ENCODE peak calls at places on chromosomes 2 and 18, in six cellular contexts. D is transverse colon, F is ovary, R is tibial nerve, Y is sigmoid colon, E is upper lobe of left lung. M is an unnamed sample.

GRCh38 chr2:132582360-132582759 is 87.6 kb downstream of the LYPD1 start:
- DNase-seq in D (no peak), F (no peak), R (no peak), Y (no peak), E (no peak), M (no peak)

GRCh38 chr18:23648456-23648855 is 14.3 kb downstream of the ANKRD29 start:
- DNase-seq in D (no peak), F (no peak), R (no peak), Y (no peak), E (no peak), M (no peak)

GRCh38 chr2:25955869-25956535 is 26.3 kb downstream of the KIF3C start:
- DNase-seq in D (no peak), F (no peak), R (no peak), Y (no peak), E (no peak), M (no peak)

GRCh38 chr2:233563663-233564430 is 2.7 kb downstream of the USP40 start:
- DNase-seq in D (no peak), F (no peak), R (no peak), Y (no peak), E (no peak), M (no peak)

GRCh38 chr18:29660777-29661176 is 1381.8 kb downstream of the DSC3 start:
- DNase-seq in D (no peak), F (no peak), R (no peak), Y (no peak), E (no peak), M (no peak)

GRCh38 chr2:72576861-72577260 is 249.0 kb downstream of the EXOC6B start:
- DNase-seq in D (no peak), F (no peak), R (no peak), Y (no peak), E (no peak), M (no peak)

GRCh38 chr18:47883771-47884413 is 46.6 kb downstream of the SMAD2 start:
- DNase-seq in D (no peak), F (no peak), R (no peak), Y (no peak), E (no peak), M (no peak)

GRCh38 chr2:138201326-138201725 is 237.1 kb downstream of the HNMT start:
- DNase-seq in D (no peak), F (no peak), R (no peak), Y (no peak), E (no peak), M (no peak)

GRCh38 chr2:190466819-190467444 is 58.8 kb downstream of the MFSD6 start:
- DNase-seq in D (no peak), F (no peak), R (no peak), Y (no peak), E (no peak), M (no peak)

GRCh38 chr18:820591-821170 is 8.6 kb upstream of the YES1 start:
- DNase-seq in D (no peak), F (no peak), R (no peak), Y (no peak), E (no peak), M (no peak)

GRCh38 chr18:62682396-62682795 is 32.9 kb upstream of the PHLPP1 start:
- DNase-seq in D (no peak), F (no peak), R (no peak), Y (no peak), E (no peak), M (no peak)

GRCh38 chr2:239601880-239602279 is 201.1 kb upstream of the HDAC4 start:
- DNase-seq in D (no peak), F (no peak), R (no peak), Y (no peak), E (peak), M (peak)

GRCh38 chr18:23365602-23366001 is 87.5 kb upstream of the RIOK3 start:
- DNase-seq in D (no peak), F (no peak), R (no peak), Y (no peak), E (no peak), M (no peak)

GRCh38 chr18:48600046-48600745 is 61.4 kb downstream of the CTIF start:
- DNase-seq in D (no peak), F (no peak), R (no peak), Y (no peak), E (no peak), M (no peak)

GRCh38 chr2:119696005-119696404 is 17.0 kb downstream of the TMEM177 start:
- DNase-seq in D (no peak), F (no peak), R (no peak), Y (no peak), E (no peak), M (no peak)

GRCh38 chr18:79399275-79400081 is 3.7 kb downstream of the NFATC1 start:
- DNase-seq in D (no peak), F (no peak), R (no peak), Y (peak), E (peak), M (no peak)

GRCh38 chr2:112692914-112693313 is 27.9 kb upstream of the NT5DC4 start:
- DNase-seq in D (no peak), F (no peak), R (no peak), Y (peak), E (no peak), M (peak)

GRCh38 chr2:182103531-182103930 is 117.9 kb downstream of the PPP1R1C start:
- DNase-seq in D (no peak), F (no peak), R (no peak), Y (no peak), E (no peak), M (no peak)

GRCh38 chr2:239396881-239397681 is 3.7 kb downstream of the HDAC4 start:
- DNase-seq in D (peak), F (no peak), R (no peak), Y (peak), E (no peak), M (no peak)

GRCh38 chr2:163528640-163529217 is 207.1 kb downstream of the FIGN start:
- DNase-seq in D (no peak), F (no peak), R (no peak), Y (no peak), E (no peak), M (no peak)

GRCh38 chr2:20972110-20972509 is 71.8 kb downstream of the APOB start:
- DNase-seq in D (no peak), F (no peak), R (no peak), Y (peak), E (no peak), M (no peak)

GRCh38 chr2:133287709-133288108 is 280.6 kb downstream of the NCKAP5 start:
- DNase-seq in D (no peak), F (no peak), R (no peak), Y (no peak), E (no peak), M (no peak)

GRCh38 chr2:200302940-200303727 is 3.4 kb upstream of the SPATS2L start:
- DNase-seq in D (no peak), F (no peak), R (no peak), Y (no peak), E (no peak), M (no peak)

GRCh38 chr2:152718909-152719645 is 657 bp downstream of the ARL6IP6 start:
- DNase-seq in D (peak), F (no peak), R (no peak), Y (peak), E (no peak), M (no peak)

GRCh38 chr18:3538456-3538855 is 88.5 kb downstream of the TGIF1 start:
- DNase-seq in D (no peak), F (no peak), R (no peak), Y (no peak), E (no peak), M (no peak)

GRCh38 chr2:128315122-128315828 is 3.4 kb downstream of the HS6ST1 start:
- DNase-seq in D (no peak), F (no peak), R (peak), Y (no peak), E (peak), M (peak)

GRCh38 chr2:96404446-96405373 is 69.1 kb downstream of the NCAPH start:
- DNase-seq in D (peak), F (no peak), R (no peak), Y (no peak), E (peak), M (no peak)

GRCh38 chr18:7809978-7810377 is 242.9 kb downstream of the PTPRM start:
- DNase-seq in D (no peak), F (no peak), R (no peak), Y (no peak), E (no peak), M (no peak)

GRCh38 chr18:7808992-7809391 is 241.9 kb downstream of the PTPRM start:
- DNase-seq in D (no peak), F (no peak), R (no peak), Y (no peak), E (no peak), M (no peak)

GRCh38 chr18:7809455-7809854 is 242.3 kb downstream of the PTPRM start:
- DNase-seq in D (no peak), F (no peak), R (no peak), Y (no peak), E (no peak), M (no peak)

GRCh38 chr18:7805880-7806279 is 238.8 kb downstream of the PTPRM start:
- DNase-seq in D (no peak), F (no peak), R (no peak), Y (no peak), E (no peak), M (no peak)

GRCh38 chr18:7808054-7808453 is 240.9 kb downstream of the PTPRM start:
- DNase-seq in D (no peak), F (no peak), R (no peak), Y (no peak), E (no peak), M (no peak)
- TF ChIP-seq EP300 in D (no peak), F (no peak), R (no peak), Y (no peak), E (no peak), M (no peak)

GRCh38 chr18:76521367-76521766 is 26.3 kb upstream of the ZNF516 start:
- DNase-seq in D (no peak), F (no peak), R (no peak), Y (no peak), E (no peak), M (no peak)

GRCh38 chr18:76518073-76518472 is 23.0 kb upstream of the ZNF516 start:
- DNase-seq in D (no peak), F (no peak), R (no peak), Y (no peak), E (no peak), M (no peak)

GRCh38 chr18:76519156-76519549 is 24.1 kb upstream of the ZNF516 start:
- DNase-seq in D (no peak), F (peak), R (no peak), Y (no peak), E (no peak), M (no peak)

GRCh38 chr18:76522104-76522503 is 27.1 kb upstream of the ZNF516 start:
- DNase-seq in D (no peak), F (peak), R (no peak), Y (no peak), E (no peak), M (no peak)

GRCh38 chr18:76518543-76519155 is 23.6 kb upstream of the ZNF516 start:
- DNase-seq in D (peak), F (peak), R (peak), Y (no peak), E (peak), M (peak)
- TF ChIP-seq CTCF in D (no peak), F (no peak), R (no peak), Y (no peak), E (no peak), M (no peak)

GRCh38 chr2:215808996-215809395 is 204.4 kb downstream of the MREG start:
- DNase-seq in D (no peak), F (no peak), R (no peak), Y (no peak), E (no peak), M (no peak)

GRCh38 chr2:215805493-215805892 is 207.9 kb downstream of the MREG start:
- DNase-seq in D (no peak), F (no peak), R (no peak), Y (no peak), E (no peak), M (no peak)

GRCh38 chr2:215811409-215812355 is 201.7 kb downstream of the MREG start:
- DNase-seq in D (no peak), F (no peak), R (no peak), Y (no peak), E (no peak), M (no peak)

GRCh38 chr2:215811003-215811402 is 202.3 kb downstream of the MREG start:
- DNase-seq in D (no peak), F (no peak), R (no peak), Y (no peak), E (no peak), M (no peak)

GRCh38 chr2:215808194-215808593 is 205.2 kb downstream of the MREG start:
- DNase-seq in D (no peak), F (no peak), R (no peak), Y (no peak), E (no peak), M (no peak)
- TF ChIP-seq EP300 in D (no peak), F (no peak), R (no peak), Y (no peak), E (no peak), M (no peak)

GRCh38 chr2:237623428-237624403 is 3.7 kb upstream of the LRRFIP1 start:
- DNase-seq in D (no peak), F (no peak), R (no peak), Y (no peak), E (no peak), M (no peak)

GRCh38 chr2:237626813-237627451 is 455 bp upstream of the LRRFIP1 start:
- DNase-seq in D (peak), F (peak), R (no peak), Y (no peak), E (peak), M (no peak)

GRCh38 chr2:237625777-237626176 is 1.6 kb upstream of the LRRFIP1 start:
- DNase-seq in D (no peak), F (no peak), R (no peak), Y (no peak), E (no peak), M (no peak)

GRCh38 chr2:237625216-237625705 is 2.1 kb upstream of the LRRFIP1 start:
- DNase-seq in D (peak), F (no peak), R (no peak), Y (peak), E (no peak), M (no peak)

GRCh38 chr2:237624565-237624964 is 2.8 kb upstream of the LRRFIP1 start:
- DNase-seq in D (no peak), F (no peak), R (no peak), Y (no peak), E (no peak), M (no peak)
- TF ChIP-seq CTCF in D (no peak), F (no peak), R (no peak), Y (no peak), E (no peak), M (no peak)

DNA sequence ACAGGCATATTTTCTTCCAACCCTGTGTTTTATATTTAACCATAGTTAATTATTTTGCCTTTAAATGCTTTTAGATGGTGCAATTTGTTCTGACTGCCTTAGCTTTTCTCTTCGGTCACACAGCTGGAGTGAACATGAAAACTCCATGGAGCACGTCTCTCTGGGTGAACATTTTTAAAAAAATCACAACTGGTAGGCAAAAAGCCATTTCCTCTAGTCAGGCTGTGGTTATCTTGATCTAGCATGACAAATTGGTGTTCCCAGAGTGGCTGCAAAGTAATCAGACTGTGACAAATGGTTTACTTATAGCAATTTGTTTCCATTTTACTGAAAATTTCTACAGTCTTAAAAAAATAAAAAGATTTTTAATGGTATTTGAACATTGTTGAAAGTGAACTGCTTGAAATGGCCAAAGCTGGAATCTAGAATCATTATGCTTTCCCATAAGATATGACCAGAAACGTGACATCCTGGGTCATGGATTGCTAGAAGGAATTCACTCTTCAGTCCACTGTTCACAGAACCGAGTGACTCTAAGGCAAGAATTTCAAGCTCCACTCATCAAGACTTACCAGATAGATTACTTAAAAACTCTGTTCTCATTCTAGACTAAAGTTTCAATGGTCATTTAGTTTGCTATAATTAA is 703.6 kb downstream of the CPS1 start:
- DNase-seq in D (no peak), F (no peak), R (no peak), Y (no peak), E (no peak), M (no peak)
- TF ChIP-seq EP300 in D (no peak), F (no peak), R (no peak), Y (no peak), E (no peak), M (no peak)

GRCh38 chr2:155372969-155373368 is 674.5 kb downstream of the KCNJ3 start:
- DNase-seq in D (no peak), F (no peak), R (no peak), Y (no peak), E (no peak), M (no peak)
- TF ChIP-seq CTCF in D (no peak), F (no peak), R (peak), Y (no peak), E (no peak), M (no peak)

DNA sequence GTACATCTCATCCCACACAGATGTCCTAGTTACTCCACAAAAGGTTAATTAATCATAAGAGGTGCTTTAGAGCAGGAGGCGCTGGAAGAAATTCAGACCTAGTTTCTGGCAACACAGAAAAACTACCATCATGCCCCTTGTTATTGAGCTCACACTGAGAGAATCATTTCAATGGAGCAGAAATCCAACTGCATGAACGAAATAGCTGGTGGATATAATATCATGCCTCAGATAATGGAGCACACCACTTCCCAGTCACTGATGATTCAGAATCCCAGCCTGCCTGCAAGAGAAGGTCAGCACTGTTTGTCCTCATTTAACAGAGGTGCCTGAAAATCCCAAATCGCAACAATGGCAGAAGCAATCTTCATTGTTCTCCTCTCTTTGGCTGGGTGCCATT is 125.8 kb upstream of the CREB1 start:
- DNase-seq in D (no peak), F (no peak), R (no peak), Y (no peak), E (no peak), M (no peak)
- TF ChIP-seq EP300 in D (no peak), F (no peak), R (no peak), Y (no peak), E (no peak), M (no peak)

GRCh38 chr2:111670776-111671175 is 213.2 kb downstream of the ANAPC1 start:
- DNase-seq in D (no peak), F (no peak), R (no peak), Y (no peak), E (no peak), M (no peak)

GRCh38 chr2:111671426-111672150 is 212.4 kb downstream of the ANAPC1 start:
- DNase-seq in D (peak), F (peak), R (peak), Y (peak), E (no peak), M (no peak)

GRCh38 chr2:111668741-111669140 is 215.3 kb downstream of the ANAPC1 start:
- DNase-seq in D (no peak), F (no peak), R (no peak), Y (no peak), E (no peak), M (no peak)

GRCh38 chr2:111668274-111668616 is 215.7 kb downstream of the ANAPC1 start:
- DNase-seq in D (no peak), F (no peak), R (no peak), Y (no peak), E (no peak), M (no peak)

GRCh38 chr2:111669928-111670695 is 213.9 kb downstream of the ANAPC1 start:
- DNase-seq in D (no peak), F (no peak), R (no peak), Y (no peak), E (no peak), M (no peak)
- TF ChIP-seq CTCF in D (no peak), F (no peak), R (no peak), Y (no peak), E (no peak), M (no peak)

M was measured in suprapubic skin.